ENCODE peak calls at places on chromosomes 16 and 17, in nine cellular contexts. One of them, this sample, is unnamed.
A peak's percentile ranks its signal among the peaks of the same experiment; 100 is the strongest.

GRCh38 chr16:10535461-10535860 is 44.9 kb downstream of the EMP2 start:
- DNase-seq in activated CD8-positive, alpha-beta memory T cell treated with anti-CD3 and anti-CD28 coated beads for 48 hours: no peak
- DNase-seq in HL-60: no peak
- DNase-seq in breast epithelium: no peak
- DNase-seq in kidney: no peak
- DNase-seq in CD8-positive, alpha-beta T cell: no peak
- DNase-seq in KBM-7: no peak
- DNase-seq in germinal center: no peak
- DNase-seq in endodermal cell: no peak
- DNase-seq in this sample: no peak

GRCh38 chr17:63445065-63445464 is 1.0 kb downstream of the CYB561 start:
- DNase-seq in activated CD8-positive, alpha-beta memory T cell treated with anti-CD3 and anti-CD28 coated beads for 48 hours: no peak
- DNase-seq in HL-60: no peak
- DNase-seq in breast epithelium: no peak
- DNase-seq in kidney: no peak
- DNase-seq in CD8-positive, alpha-beta T cell: no peak
- DNase-seq in KBM-7: no peak
- DNase-seq in germinal center: no peak
- DNase-seq in endodermal cell: no peak
- DNase-seq in this sample: no peak

GRCh38 chr17:5815396-5815795 is 231.1 kb upstream of the NLRP1 start:
- DNase-seq in activated CD8-positive, alpha-beta memory T cell treated with anti-CD3 and anti-CD28 coated beads for 48 hours: no peak
- DNase-seq in HL-60: no peak
- DNase-seq in breast epithelium: no peak
- DNase-seq in kidney: no peak
- DNase-seq in CD8-positive, alpha-beta T cell: no peak
- DNase-seq in KBM-7: no peak
- DNase-seq in germinal center: no peak
- DNase-seq in endodermal cell: no peak
- DNase-seq in this sample: no peak

GRCh38 chr16:87423429-87423828 is 31.3 kb downstream of the MAP1LC3B start:
- DNase-seq in activated CD8-positive, alpha-beta memory T cell treated with anti-CD3 and anti-CD28 coated beads for 48 hours: no peak
- DNase-seq in HL-60: no peak
- DNase-seq in breast epithelium: no peak
- DNase-seq in kidney: no peak
- DNase-seq in CD8-positive, alpha-beta T cell: no peak
- DNase-seq in KBM-7: no peak
- DNase-seq in germinal center: no peak
- DNase-seq in endodermal cell: no peak
- DNase-seq in this sample: no peak

GRCh38 chr17:51144266-51145022 is 8.9 kb upstream of the NME1 start:
- DNase-seq in activated CD8-positive, alpha-beta memory T cell treated with anti-CD3 and anti-CD28 coated beads for 48 hours: no peak
- DNase-seq in HL-60: no peak
- DNase-seq in breast epithelium: no peak
- DNase-seq in kidney: no peak
- DNase-seq in CD8-positive, alpha-beta T cell: no peak
- DNase-seq in KBM-7: no peak
- DNase-seq in germinal center: no peak
- DNase-seq in endodermal cell: peak; percentile 58
- DNase-seq in this sample: no peak

GRCh38 chr17:82213251-82214011 is 789 bp upstream of the CCDC57 start:
- DNase-seq in activated CD8-positive, alpha-beta memory T cell treated with anti-CD3 and anti-CD28 coated beads for 48 hours: no peak
- DNase-seq in HL-60: no peak
- DNase-seq in breast epithelium: no peak
- DNase-seq in kidney: peak; percentile 82
- DNase-seq in CD8-positive, alpha-beta T cell: no peak
- DNase-seq in KBM-7: peak; percentile 61
- DNase-seq in germinal center: peak; percentile 58
- DNase-seq in endodermal cell: peak; percentile 81
- DNase-seq in this sample: peak; percentile 53

GRCh38 chr17:19883537-19884215 is 15.9 kb upstream of the ULK2 start:
- DNase-seq in activated CD8-positive, alpha-beta memory T cell treated with anti-CD3 and anti-CD28 coated beads for 48 hours: no peak
- DNase-seq in HL-60: no peak
- DNase-seq in breast epithelium: no peak
- DNase-seq in kidney: no peak
- DNase-seq in CD8-positive, alpha-beta T cell: no peak
- DNase-seq in KBM-7: no peak
- DNase-seq in germinal center: no peak
- DNase-seq in endodermal cell: no peak
- DNase-seq in this sample: no peak

GRCh38 chr16:4940719-4941118 is 3.8 kb upstream of the PPL start:
- DNase-seq in activated CD8-positive, alpha-beta memory T cell treated with anti-CD3 and anti-CD28 coated beads for 48 hours: no peak
- DNase-seq in HL-60: no peak
- DNase-seq in breast epithelium: no peak
- DNase-seq in kidney: no peak
- DNase-seq in CD8-positive, alpha-beta T cell: no peak
- DNase-seq in KBM-7: no peak
- DNase-seq in germinal center: no peak
- DNase-seq in endodermal cell: peak; percentile 67
- DNase-seq in this sample: no peak

GRCh38 chr17:77783991-77784820 is 174.3 kb upstream of the TNRC6C start:
- DNase-seq in activated CD8-positive, alpha-beta memory T cell treated with anti-CD3 and anti-CD28 coated beads for 48 hours: no peak
- DNase-seq in HL-60: no peak
- DNase-seq in breast epithelium: no peak
- DNase-seq in kidney: no peak
- DNase-seq in CD8-positive, alpha-beta T cell: peak; percentile 54
- DNase-seq in KBM-7: no peak
- DNase-seq in germinal center: no peak
- DNase-seq in endodermal cell: no peak
- DNase-seq in this sample: no peak

GRCh38 chr16:88805887-88806393 is 2.4 kb downstream of the CDT1 start:
- DNase-seq in activated CD8-positive, alpha-beta memory T cell treated with anti-CD3 and anti-CD28 coated beads for 48 hours: no peak
- DNase-seq in HL-60: no peak
- DNase-seq in breast epithelium: no peak
- DNase-seq in kidney: peak; percentile 77
- DNase-seq in CD8-positive, alpha-beta T cell: no peak
- DNase-seq in KBM-7: no peak
- DNase-seq in germinal center: no peak
- DNase-seq in endodermal cell: no peak
- DNase-seq in this sample: no peak

GRCh38 chr17:43591750-43592562 is 45.8 kb upstream of the ETV4 start:
- DNase-seq in activated CD8-positive, alpha-beta memory T cell treated with anti-CD3 and anti-CD28 coated beads for 48 hours: no peak
- DNase-seq in HL-60: no peak
- DNase-seq in breast epithelium: peak; percentile 35
- DNase-seq in kidney: peak; percentile 86
- DNase-seq in CD8-positive, alpha-beta T cell: no peak
- DNase-seq in KBM-7: no peak
- DNase-seq in germinal center: no peak
- DNase-seq in endodermal cell: no peak
- DNase-seq in this sample: peak; percentile 79

GRCh38 chr17:79433396-79433795 is 177.5 kb downstream of the RBFOX3 start:
- DNase-seq in activated CD8-positive, alpha-beta memory T cell treated with anti-CD3 and anti-CD28 coated beads for 48 hours: no peak
- DNase-seq in HL-60: no peak
- DNase-seq in breast epithelium: no peak
- DNase-seq in kidney: no peak
- DNase-seq in CD8-positive, alpha-beta T cell: no peak
- DNase-seq in KBM-7: no peak
- DNase-seq in germinal center: no peak
- DNase-seq in endodermal cell: no peak
- DNase-seq in this sample: no peak

GRCh38 chr17:34637548-34638525 is 58.5 kb downstream of the TMEM132E start:
- DNase-seq in activated CD8-positive, alpha-beta memory T cell treated with anti-CD3 and anti-CD28 coated beads for 48 hours: peak; percentile 67
- DNase-seq in HL-60: peak; percentile 73
- DNase-seq in breast epithelium: peak; percentile 52
- DNase-seq in kidney: peak; percentile 88
- DNase-seq in CD8-positive, alpha-beta T cell: peak; percentile 74
- DNase-seq in KBM-7: peak; percentile 66
- DNase-seq in germinal center: peak; percentile 77
- DNase-seq in endodermal cell: peak; percentile 97
- DNase-seq in this sample: peak; percentile 16

GRCh38 chr16:30786936-30787612 is at the start of gene ZNF629:
- DNase-seq in activated CD8-positive, alpha-beta memory T cell treated with anti-CD3 and anti-CD28 coated beads for 48 hours: peak; percentile 29
- DNase-seq in HL-60: peak; percentile 44
- DNase-seq in breast epithelium: peak; percentile 54
- DNase-seq in kidney: peak; percentile 91
- DNase-seq in CD8-positive, alpha-beta T cell: no peak
- DNase-seq in KBM-7: peak; percentile 72
- DNase-seq in germinal center: no peak
- DNase-seq in endodermal cell: peak; percentile 89
- DNase-seq in this sample: no peak

GRCh38 chr16:52756812-52757517 is 210.0 kb upstream of the TOX3 start:
- DNase-seq in activated CD8-positive, alpha-beta memory T cell treated with anti-CD3 and anti-CD28 coated beads for 48 hours: no peak
- DNase-seq in HL-60: no peak
- DNase-seq in breast epithelium: no peak
- DNase-seq in kidney: no peak
- DNase-seq in CD8-positive, alpha-beta T cell: no peak
- DNase-seq in KBM-7: no peak
- DNase-seq in germinal center: no peak
- DNase-seq in endodermal cell: no peak
- DNase-seq in this sample: no peak

GRCh38 chr16:74325331-74325730 is 28.7 kb downstream of the PSMD7 start:
- DNase-seq in activated CD8-positive, alpha-beta memory T cell treated with anti-CD3 and anti-CD28 coated beads for 48 hours: no peak
- DNase-seq in HL-60: no peak
- DNase-seq in breast epithelium: no peak
- DNase-seq in kidney: no peak
- DNase-seq in CD8-positive, alpha-beta T cell: no peak
- DNase-seq in KBM-7: no peak
- DNase-seq in germinal center: no peak
- DNase-seq in endodermal cell: no peak
- DNase-seq in this sample: no peak

GRCh38 chr16:68000024-68000423 is 740 bp upstream of the DPEP2 start:
- DNase-seq in activated CD8-positive, alpha-beta memory T cell treated with anti-CD3 and anti-CD28 coated beads for 48 hours: no peak
- DNase-seq in HL-60: peak; percentile 68
- DNase-seq in breast epithelium: no peak
- DNase-seq in kidney: no peak
- DNase-seq in CD8-positive, alpha-beta T cell: no peak
- DNase-seq in KBM-7: peak; percentile 67
- DNase-seq in germinal center: peak; percentile 75
- DNase-seq in endodermal cell: no peak
- DNase-seq in this sample: no peak

GRCh38 chr17:40290629-40291296 is 3.1 kb downstream of the CDC6 start:
- DNase-seq in activated CD8-positive, alpha-beta memory T cell treated with anti-CD3 and anti-CD28 coated beads for 48 hours: no peak
- DNase-seq in HL-60: peak; percentile 62
- DNase-seq in breast epithelium: no peak
- DNase-seq in kidney: no peak
- DNase-seq in CD8-positive, alpha-beta T cell: no peak
- DNase-seq in KBM-7: peak; percentile 72
- DNase-seq in germinal center: peak; percentile 28
- DNase-seq in endodermal cell: peak; percentile 76
- DNase-seq in this sample: peak; percentile 94

GRCh38 chr16:1908983-1909382 is 9.2 kb downstream of the HS3ST6 start:
- DNase-seq in activated CD8-positive, alpha-beta memory T cell treated with anti-CD3 and anti-CD28 coated beads for 48 hours: no peak
- DNase-seq in HL-60: no peak
- DNase-seq in breast epithelium: no peak
- DNase-seq in kidney: no peak
- DNase-seq in CD8-positive, alpha-beta T cell: no peak
- DNase-seq in KBM-7: no peak
- DNase-seq in germinal center: no peak
- DNase-seq in endodermal cell: no peak
- DNase-seq in this sample: no peak

GRCh38 chr17:10234033-10234432 is 35.6 kb upstream of the GAS7 start:
- DNase-seq in activated CD8-positive, alpha-beta memory T cell treated with anti-CD3 and anti-CD28 coated beads for 48 hours: no peak
- DNase-seq in HL-60: no peak
- DNase-seq in breast epithelium: no peak
- DNase-seq in kidney: no peak
- DNase-seq in CD8-positive, alpha-beta T cell: no peak
- DNase-seq in KBM-7: no peak
- DNase-seq in germinal center: no peak
- DNase-seq in endodermal cell: no peak
- DNase-seq in this sample: no peak

GRCh38 chr17:68314916-68315535 is 23.7 kb downstream of the ARSG start:
- DNase-seq in activated CD8-positive, alpha-beta memory T cell treated with anti-CD3 and anti-CD28 coated beads for 48 hours: no peak
- DNase-seq in HL-60: peak; percentile 83
- DNase-seq in breast epithelium: no peak
- DNase-seq in kidney: no peak
- DNase-seq in CD8-positive, alpha-beta T cell: no peak
- DNase-seq in KBM-7: peak; percentile 37
- DNase-seq in germinal center: no peak
- DNase-seq in endodermal cell: no peak
- DNase-seq in this sample: no peak

GRCh38 chr17:21072623-21073278 is 29.9 kb upstream of the USP22 start:
- DNase-seq in activated CD8-positive, alpha-beta memory T cell treated with anti-CD3 and anti-CD28 coated beads for 48 hours: no peak
- DNase-seq in HL-60: no peak
- DNase-seq in breast epithelium: no peak
- DNase-seq in kidney: no peak
- DNase-seq in CD8-positive, alpha-beta T cell: no peak
- DNase-seq in KBM-7: no peak
- DNase-seq in germinal center: no peak
- DNase-seq in endodermal cell: no peak
- DNase-seq in this sample: no peak

GRCh38 chr17:67733371-67733770 is 15.6 kb downstream of the NOL11 start:
- DNase-seq in activated CD8-positive, alpha-beta memory T cell treated with anti-CD3 and anti-CD28 coated beads for 48 hours: no peak
- DNase-seq in HL-60: no peak
- DNase-seq in breast epithelium: no peak
- DNase-seq in kidney: no peak
- DNase-seq in CD8-positive, alpha-beta T cell: no peak
- DNase-seq in KBM-7: no peak
- DNase-seq in germinal center: no peak
- DNase-seq in endodermal cell: peak; percentile 10
- DNase-seq in this sample: no peak

GRCh38 chr17:32523017-32523680 is 36.4 kb downstream of the CDK5R1 start:
- DNase-seq in activated CD8-positive, alpha-beta memory T cell treated with anti-CD3 and anti-CD28 coated beads for 48 hours: no peak
- DNase-seq in HL-60: no peak
- DNase-seq in breast epithelium: no peak
- DNase-seq in kidney: no peak
- DNase-seq in CD8-positive, alpha-beta T cell: no peak
- DNase-seq in KBM-7: no peak
- DNase-seq in germinal center: peak; percentile 76
- DNase-seq in endodermal cell: peak; percentile 66
- DNase-seq in this sample: no peak

GRCh38 chr17:69412336-69412735 is 2.2 kb upstream of the MAP2K6 start:
- DNase-seq in activated CD8-positive, alpha-beta memory T cell treated with anti-CD3 and anti-CD28 coated beads for 48 hours: no peak
- DNase-seq in HL-60: no peak
- DNase-seq in breast epithelium: no peak
- DNase-seq in kidney: no peak
- DNase-seq in CD8-positive, alpha-beta T cell: no peak
- DNase-seq in KBM-7: no peak
- DNase-seq in germinal center: no peak
- DNase-seq in endodermal cell: peak; percentile 70
- DNase-seq in this sample: no peak

GRCh38 chr17:21385281-21385845 is 9.2 kb downstream of the KCNJ12 start:
- DNase-seq in activated CD8-positive, alpha-beta memory T cell treated with anti-CD3 and anti-CD28 coated beads for 48 hours: no peak
- DNase-seq in HL-60: no peak
- DNase-seq in breast epithelium: no peak
- DNase-seq in kidney: peak; percentile 52
- DNase-seq in CD8-positive, alpha-beta T cell: no peak
- DNase-seq in KBM-7: no peak
- DNase-seq in germinal center: no peak
- DNase-seq in endodermal cell: no peak
- DNase-seq in this sample: no peak

GRCh38 chr17:40671282-40671681 is 6.3 kb upstream of the KRT222 start:
- DNase-seq in activated CD8-positive, alpha-beta memory T cell treated with anti-CD3 and anti-CD28 coated beads for 48 hours: no peak
- DNase-seq in HL-60: no peak
- DNase-seq in breast epithelium: no peak
- DNase-seq in kidney: no peak
- DNase-seq in CD8-positive, alpha-beta T cell: no peak
- DNase-seq in KBM-7: no peak
- DNase-seq in germinal center: no peak
- DNase-seq in endodermal cell: no peak
- DNase-seq in this sample: no peak

GRCh38 chr16:19138601-19139000 is 24.8 kb downstream of the ITPRIPL2 start:
- DNase-seq in activated CD8-positive, alpha-beta memory T cell treated with anti-CD3 and anti-CD28 coated beads for 48 hours: no peak
- DNase-seq in HL-60: no peak
- DNase-seq in breast epithelium: peak; percentile 80
- DNase-seq in kidney: peak; percentile 85
- DNase-seq in CD8-positive, alpha-beta T cell: no peak
- DNase-seq in KBM-7: peak; percentile 61
- DNase-seq in germinal center: no peak
- DNase-seq in endodermal cell: peak; percentile 68
- DNase-seq in this sample: no peak

GRCh38 chr16:21070564-21070963 is 80.1 kb downstream of the DNAH3 start:
- DNase-seq in activated CD8-positive, alpha-beta memory T cell treated with anti-CD3 and anti-CD28 coated beads for 48 hours: no peak
- DNase-seq in HL-60: no peak
- DNase-seq in breast epithelium: no peak
- DNase-seq in kidney: no peak
- DNase-seq in CD8-positive, alpha-beta T cell: no peak
- DNase-seq in KBM-7: no peak
- DNase-seq in germinal center: no peak
- DNase-seq in endodermal cell: no peak
- DNase-seq in this sample: no peak

GRCh38 chr17:19341211-19341631 is 21.3 kb downstream of the B9D1 start:
- DNase-seq in activated CD8-positive, alpha-beta memory T cell treated with anti-CD3 and anti-CD28 coated beads for 48 hours: no peak
- DNase-seq in HL-60: no peak
- DNase-seq in breast epithelium: no peak
- DNase-seq in kidney: no peak
- DNase-seq in CD8-positive, alpha-beta T cell: no peak
- DNase-seq in KBM-7: no peak
- DNase-seq in germinal center: no peak
- DNase-seq in endodermal cell: peak; percentile 47
- DNase-seq in this sample: no peak

GRCh38 chr16:19119564-19119963 is 5.8 kb downstream of the ITPRIPL2 start:
- DNase-seq in activated CD8-positive, alpha-beta memory T cell treated with anti-CD3 and anti-CD28 coated beads for 48 hours: no peak
- DNase-seq in HL-60: no peak
- DNase-seq in breast epithelium: no peak
- DNase-seq in kidney: no peak
- DNase-seq in CD8-positive, alpha-beta T cell: no peak
- DNase-seq in KBM-7: no peak
- DNase-seq in germinal center: no peak
- DNase-seq in endodermal cell: no peak
- DNase-seq in this sample: no peak

This sample was measured in amniotic stem cell.